ENCODE peak calls at places on chromosomes 16 and 17, in six cellular contexts. O is neural progenitor cell, G is fibroblast of mammary gland, T is OCI-LY7, Y is fibroblast of lung, B is HL-60. P is an unnamed sample.

GRCh38 chr17:54521137-54521536 is 379.5 kb upstream of the TOM1L1 start:
- DNase-seq in T (no peak), B (no peak), Y (no peak), O (no peak), G (no peak), P (no peak)

GRCh38 chr16:89201467-89202377 is 1.4 kb upstream of the SLC22A31 start:
- DNase-seq in Y (peak; percentile 31), B (no peak), O (peak; percentile 95), G (peak; percentile 57), T (peak; percentile 71), P (peak; percentile 72)

GRCh38 chr16:84791088-84791487 is 28.7 kb upstream of the CRISPLD2 start:
- DNase-seq in T (no peak), G (no peak), B (no peak), O (no peak), Y (peak; percentile 40), P (no peak)

GRCh38 chr17:74212262-74212912 is 984 bp upstream of the TTYH2 start:
- DNase-seq in O (peak; percentile 34), Y (peak; percentile 40), B (no peak), T (no peak), G (peak; percentile 38), P (no peak)

GRCh38 chr16:87924937-87925670 is 11.2 kb downstream of the CA5A start:
- DNase-seq in Y (no peak), O (no peak), G (no peak), T (no peak), B (no peak), P (no peak)

GRCh38 chr16:19138601-19139000 is 24.8 kb downstream of the ITPRIPL2 start:
- DNase-seq in O (no peak), Y (peak; percentile 38), G (peak; percentile 68), B (no peak), T (no peak), P (no peak)

GRCh38 chr16:871562-872330 is 71.2 kb upstream of the GNG13 start:
- DNase-seq in O (no peak), G (no peak), T (no peak), B (no peak), Y (no peak), P (no peak)

GRCh38 chr16:89822188-89823086 is 5.8 kb upstream of the SPIRE2 start:
- DNase-seq in O (peak; percentile 44), G (no peak), B (no peak), Y (no peak), T (no peak), P (no peak)

GRCh38 chr17:57874434-57875108 is 24.7 kb upstream of the MRPS23 start:
- DNase-seq in O (peak; percentile 88), B (no peak), G (peak; percentile 95), Y (peak; percentile 97), T (no peak), P (no peak)

GRCh38 chr17:42744283-42744805 is 496 bp downstream of the EZH1 start:
- DNase-seq in G (peak; percentile 72), B (no peak), T (peak; percentile 81), O (no peak), Y (peak; percentile 32), P (peak; percentile 75)

GRCh38 chr17:19448341-19449268 is 37.6 kb downstream of the RNF112 start:
- DNase-seq in B (no peak), G (peak; percentile 99), T (no peak), Y (peak; percentile 98), O (no peak), P (no peak)

GRCh38 chr16:16092925-16093624 is 130.2 kb downstream of the ABCC6 start:
- DNase-seq in B (no peak), O (no peak), Y (peak; percentile 71), T (no peak), G (peak; percentile 68), P (no peak)

GRCh38 chr17:8674344-8675305 is 44.1 kb upstream of the MYH10 start:
- DNase-seq in O (no peak), T (no peak), G (no peak), B (no peak), Y (peak; percentile 77), P (no peak)

GRCh38 chr16:84040823-84041391 is 1.7 kb downstream of the SLC38A8 start:
- DNase-seq in O (peak; percentile 39), T (no peak), B (no peak), G (no peak), Y (peak; percentile 58), P (no peak)

GRCh38 chr16:22621571-22622148 is 111.0 kb downstream of the NPIPB5 start:
- DNase-seq in T (no peak), O (no peak), B (no peak), G (no peak), Y (no peak), P (no peak)

GRCh38 chr17:43146649-43147048 is 21.5 kb upstream of the BRCA1 start:
- DNase-seq in Y (no peak), T (no peak), G (no peak), B (no peak), O (no peak), P (no peak)

GRCh38 chr17:41264599-41264998 is 579 bp upstream of the KRTAP9-6 start:
- DNase-seq in T (no peak), Y (no peak), G (no peak), B (no peak), O (no peak), P (no peak)

GRCh38 chr17:63945851-63946439 is 13.8 kb upstream of the CD79B start:
- DNase-seq in Y (no peak), T (peak; percentile 92), G (no peak), O (no peak), B (no peak), P (no peak)

DNA sequence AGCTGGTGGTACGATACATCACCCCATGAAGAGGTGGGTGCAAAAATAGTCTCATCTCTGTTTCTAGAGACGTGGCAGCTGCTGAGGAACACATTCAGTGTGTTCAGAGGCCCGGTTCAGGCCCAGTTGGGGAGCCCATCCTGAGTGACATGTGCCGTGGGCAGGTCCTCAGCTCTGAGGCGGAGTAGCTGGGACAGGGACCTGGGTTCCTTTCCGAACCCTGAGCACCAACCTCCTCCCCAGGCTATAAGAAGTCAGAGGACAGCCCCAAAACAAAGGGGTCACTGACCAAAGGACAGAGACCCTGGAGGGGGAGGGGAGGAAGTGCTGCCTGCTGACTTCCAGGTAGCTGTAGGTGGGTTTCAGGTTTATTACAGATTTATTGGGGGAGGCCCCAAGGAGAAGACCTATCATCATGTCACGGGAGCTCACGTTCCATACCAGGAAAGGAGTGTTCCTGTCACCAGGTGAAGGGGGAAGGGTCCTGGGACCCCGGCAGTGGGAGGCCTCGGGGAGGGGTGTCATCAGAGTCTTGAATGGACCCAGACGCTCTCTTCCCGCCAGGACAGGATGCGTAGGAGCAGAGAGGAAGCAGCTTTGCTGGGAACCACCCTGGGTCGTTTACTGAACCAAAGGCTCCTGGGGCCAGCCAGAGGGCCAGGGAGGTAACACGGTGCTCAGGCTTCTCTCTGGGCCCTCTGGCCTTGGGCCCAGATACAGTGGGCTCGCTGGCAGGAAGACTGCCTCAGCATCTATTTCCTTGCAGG is 4.9 kb downstream of the LDHD start:
- DNase-seq in Y (no peak), O (no peak), B (no peak), T (no peak), G (no peak), P (no peak)
- TF ChIP-seq CTCF in Y (no peak), O (no peak), B (no peak), T (no peak), G (no peak), P (peak; percentile 60)

DNA sequence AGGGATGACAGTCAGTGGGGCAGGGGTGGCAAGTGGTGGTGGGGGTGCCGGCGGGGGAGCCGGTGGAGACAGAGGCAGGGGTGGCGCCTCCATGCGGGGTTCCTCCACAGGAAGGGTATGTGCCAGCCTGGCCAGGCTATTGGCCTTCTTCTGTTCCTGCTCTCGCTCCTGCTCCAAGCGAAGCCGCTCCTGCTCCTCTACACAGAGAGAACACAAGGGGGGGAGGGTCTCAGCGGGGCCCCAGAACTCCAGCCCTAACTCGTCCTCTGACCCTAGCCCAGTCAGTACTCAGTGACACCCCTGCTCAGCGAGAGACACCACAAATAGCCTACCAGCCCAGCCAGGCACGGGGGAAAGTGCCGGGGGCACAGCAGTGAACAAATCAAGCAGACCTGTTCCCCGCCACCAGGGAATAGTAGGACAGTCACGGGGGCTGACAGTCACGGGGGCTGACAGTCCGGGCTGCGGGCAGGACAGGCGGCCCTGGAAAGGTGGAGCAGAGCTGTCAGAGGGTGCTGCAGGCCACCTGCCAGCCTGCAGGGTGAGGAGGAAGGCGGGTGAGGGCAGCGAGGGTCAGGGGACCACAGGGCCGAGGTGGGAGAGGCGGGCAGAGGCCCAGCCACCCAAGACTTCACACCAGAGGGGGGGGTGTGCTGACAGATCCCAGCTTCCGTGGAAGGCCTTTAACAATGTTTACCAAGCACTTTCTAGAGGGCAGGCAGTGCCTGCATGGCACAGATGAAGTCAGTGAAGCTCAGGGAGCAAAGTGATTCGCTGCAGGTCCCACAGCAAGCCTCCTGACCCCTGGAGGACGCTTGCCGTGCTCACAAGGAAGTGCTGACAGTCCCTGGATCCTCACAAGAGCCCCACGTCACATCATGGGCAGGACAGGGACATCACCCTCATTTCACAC is 5.3 kb downstream of the MNT start:
- DNase-seq in Y (peak; percentile 36), O (no peak), B (no peak), T (no peak), G (peak; percentile 58), P (peak; percentile 89)
- TF ChIP-seq CTCF in Y (peak; percentile 7), O (peak; percentile 15), B (no peak), T (no peak), G (peak; percentile 19), P (peak; percentile 23)

GRCh38 chr17:38815576-38816193 is 9.4 kb downstream of the CWC25 start:
- DNase-seq in G (peak; percentile 70), B (no peak), O (no peak), Y (peak; percentile 87), T (no peak), P (no peak)
- TF ChIP-seq CTCF in G (peak; percentile 48), B (no peak), O (peak; percentile 15), Y (peak; percentile 32), T (peak; percentile 61), P (peak; percentile 10)

DNA sequence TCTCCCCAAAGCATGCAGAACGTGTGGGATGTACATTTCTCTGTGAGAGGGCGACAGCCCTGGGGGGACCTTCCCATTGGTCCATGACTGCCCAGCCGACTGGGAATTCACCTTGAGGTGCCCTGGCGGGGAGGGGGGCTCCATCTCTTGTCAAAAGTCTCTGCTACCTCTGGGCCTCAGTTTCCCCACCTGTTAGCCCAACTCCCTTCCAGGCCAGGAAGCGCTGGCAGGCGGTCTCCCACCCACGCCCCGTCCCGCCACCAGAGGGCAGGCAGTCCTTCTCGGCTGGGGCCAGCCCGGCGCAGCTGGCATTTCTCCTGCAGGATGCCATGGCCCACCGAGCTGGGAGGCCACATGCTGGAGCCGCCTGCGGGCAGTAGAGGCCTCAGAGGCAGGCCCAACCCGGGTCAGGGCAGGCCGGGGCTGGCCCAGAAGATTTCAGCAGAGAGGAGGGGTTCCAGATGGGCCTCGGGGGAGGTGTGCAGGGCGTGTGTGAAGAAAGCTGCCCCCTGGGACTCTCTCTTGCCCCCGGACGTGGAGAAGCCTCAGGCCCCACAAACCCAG is 16.6 kb downstream of the CD7 start:
- DNase-seq in O (peak; percentile 72), T (peak; percentile 79), Y (peak; percentile 30), G (peak; percentile 43), B (no peak), P (peak; percentile 80)
- TF ChIP-seq CTCF in O (peak; percentile 73), T (peak; percentile 91), Y (peak; percentile 73), G (peak; percentile 56), B (peak; percentile 67), P (peak; percentile 95)

GRCh38 chr16:56828641-56829040 is 36.4 kb upstream of the SLC12A3 start:
- DNase-seq in G (no peak), O (no peak), T (no peak), Y (peak; percentile 37), B (no peak), P (no peak)
- TF ChIP-seq CTCF in G (no peak), O (no peak), T (no peak), Y (no peak), B (no peak), P (no peak)

GRCh38 chr17:45019177-45019711 is 32.2 kb downstream of the DCAKD start:
- DNase-seq in T (peak; percentile 25), B (peak; percentile 25), Y (peak; percentile 39), O (peak; percentile 53), G (peak; percentile 23), P (no peak)
- TF ChIP-seq CTCF in T (peak; percentile 36), B (no peak), Y (no peak), O (peak; percentile 41), G (no peak), P (peak; percentile 74)

GRCh38 chr16:12356622-12357365 is 380.3 kb downstream of the SNX29 start:
- DNase-seq in B (no peak), Y (no peak), O (no peak), G (no peak), T (peak; percentile 53), P (no peak)
- TF ChIP-seq CTCF in B (no peak), Y (no peak), O (peak; percentile 6), G (no peak), T (peak; percentile 62), P (no peak)

P was measured in CD14-positive monocyte.